ENCODE peak calls at places on chromosomes 5 and 9, in four cellular contexts. F is dorsolateral prefrontal cortex, L is psoas muscle, T is Calu3. X is an unnamed sample.

GRCh38 chr5:173825215-173825865 is 62.8 kb upstream of the CPEB4 start:
- DNase-seq in F (peak), L (peak), T (peak), X (no peak)

GRCh38 chr5:107296572-107296971 is 374.2 kb downstream of the EFNA5 start:
- DNase-seq in L (no peak), T (no peak), F (no peak), X (no peak)

GRCh38 chr5:123439616-123440153 is 16.5 kb upstream of the CEP120 start:
- DNase-seq in L (no peak), F (no peak), T (no peak), X (no peak)

GRCh38 chr9:124810513-124811355 is 33.8 kb downstream of the OLFML2A start:
- DNase-seq in L (no peak), F (no peak), T (peak), X (no peak)

GRCh38 chr9:103243553-103243952 is 248.4 kb downstream of the CYLC2 start:
- DNase-seq in T (no peak), F (no peak), L (no peak), X (no peak)

GRCh38 chr9:14309403-14309802 is 4.5 kb downstream of the NFIB start:
- DNase-seq in F (no peak), T (peak), L (no peak), X (no peak)

GRCh38 chr5:68834486-68834885 is 259.3 kb upstream of the SLC30A5 start:
- DNase-seq in L (peak), F (no peak), T (no peak), X (no peak)

GRCh38 chr9:124502711-124503702 is 4.2 kb downstream of the NR5A1 start:
- DNase-seq in T (no peak), L (no peak), F (no peak), X (no peak)

GRCh38 chr9:3410461-3410860 is 115.3 kb downstream of the RFX3 start:
- DNase-seq in L (no peak), F (no peak), T (no peak), X (no peak)

GRCh38 chr9:106298997-106299396 is 564.0 kb upstream of the ZNF462 start:
- DNase-seq in T (no peak), L (no peak), F (no peak), X (no peak)

GRCh38 chr5:133698259-133698554 is 85.9 kb upstream of the FSTL4 start:
- DNase-seq in L (no peak), T (no peak), F (no peak), X (no peak)

GRCh38 chr5:21774791-21775190 is 1078.4 kb downstream of the CDH12 start:
- DNase-seq in T (no peak), L (no peak), F (no peak), X (no peak)

GRCh38 chr5:56142620-56143431 is 90.3 kb downstream of the ANKRD55 start:
- DNase-seq in L (no peak), T (peak), F (no peak), X (no peak)

GRCh38 chr9:109444771-109445320 is 53.3 kb downstream of the PTPN3 start:
- DNase-seq in L (no peak), F (no peak), T (no peak), X (no peak)

GRCh38 chr5:93274291-93274690 is 306.7 kb downstream of the NR2F1-AS1 start:
- DNase-seq in L (no peak), T (no peak), F (no peak), X (no peak)

GRCh38 chr5:102767864-102768263 is 12.8 kb downstream of the PAM start:
- DNase-seq in F (no peak), L (no peak), T (no peak), X (no peak)

GRCh38 chr5:77012601-77013000 is 17.6 kb upstream of the AGGF1 start:
- DNase-seq in F (no peak), T (peak), L (no peak), X (no peak)

GRCh38 chr5:16888694-16889124 is 47.4 kb downstream of the MYO10 start:
- DNase-seq in L (no peak), F (no peak), T (peak), X (no peak)

GRCh38 chr9:89999534-90000370 is 394.9 kb downstream of the GADD45G start:
- DNase-seq in T (peak), L (peak), F (peak), X (peak)

GRCh38 chr5:174837919-174838902 is 113.8 kb downstream of the MSX2 start:
- DNase-seq in F (no peak), T (no peak), L (peak), X (no peak)

GRCh38 chr9:132042324-132042723 is 37.3 kb downstream of the MED27 start:
- DNase-seq in F (no peak), T (no peak), L (no peak), X (no peak)

GRCh38 chr5:172665049-172665541 is 24.0 kb downstream of the NEURL1B start:
- DNase-seq in F (no peak), L (no peak), T (no peak), X (no peak)

GRCh38 chr5:10632110-10632903 is 68.4 kb downstream of the ANKRD33B start:
- DNase-seq in F (no peak), T (no peak), L (peak), X (no peak)

GRCh38 chr5:150213530-150213929 is 23.7 kb downstream of the SLC6A7 start:
- DNase-seq in T (no peak), L (no peak), F (no peak), X (no peak)

GRCh38 chr5:72599519-72600400 is 92.5 kb upstream of the ZNF366 start:
- DNase-seq in F (no peak), L (no peak), T (no peak), X (no peak)

GRCh38 chr9:121992571-121993212 is 100.4 kb downstream of the TTLL11 start:
- DNase-seq in T (peak), L (peak), F (peak), X (peak)

DNA sequence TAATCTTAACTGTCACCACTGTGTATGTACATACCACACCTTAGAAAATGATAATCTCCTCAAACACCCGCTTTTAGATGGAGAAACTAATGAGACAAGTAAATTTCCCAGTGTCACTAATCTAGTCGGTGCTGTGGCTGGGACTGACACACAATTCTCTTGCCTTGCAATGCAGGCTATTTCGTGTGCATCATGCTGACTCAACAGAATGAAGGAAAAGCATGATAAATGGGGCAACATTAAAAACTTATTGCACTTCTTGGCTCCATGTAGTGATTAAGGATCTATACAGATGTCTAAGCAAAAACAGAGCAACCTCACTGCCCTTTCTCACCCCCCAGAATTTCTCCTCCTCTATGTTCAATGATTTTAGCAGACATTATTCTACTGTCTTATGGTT is 677.9 kb downstream of the DTWD2 start:
- DNase-seq in F (no peak), T (no peak), L (no peak), X (no peak)
- TF ChIP-seq CTCF in F (no peak), T (no peak), L (no peak), X (no peak)

DNA sequence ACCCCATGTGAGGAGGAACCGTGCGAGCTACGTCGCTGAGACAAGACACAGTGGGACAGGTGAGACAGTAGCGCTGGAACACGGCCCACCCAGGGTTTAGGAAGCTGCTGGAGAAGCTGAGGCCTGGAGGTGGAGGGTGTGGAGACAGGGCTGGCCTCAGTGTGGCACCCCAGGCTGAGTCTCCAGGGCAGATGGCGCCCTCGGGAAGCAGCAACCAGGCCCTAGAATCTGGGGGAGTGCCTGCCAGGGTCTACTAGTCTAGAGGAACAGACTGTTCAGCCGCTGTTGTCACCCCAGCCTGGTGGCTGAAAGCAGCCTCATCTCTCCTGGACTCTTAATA is 4.6 kb upstream of the TERT start:
- DNase-seq in T (no peak), L (no peak), F (no peak), X (peak)
- TF ChIP-seq CTCF in T (no peak), L (no peak), F (no peak), X (no peak)

GRCh38 chr5:63963080-63963735 is 963 bp upstream of the HTR1A start:
- DNase-seq in T (peak), L (no peak), F (peak), X (no peak)
- TF ChIP-seq CTCF in T (peak), L (peak), F (peak), X (no peak)

GRCh38 chr9:76988941-76989340 is 30.5 kb upstream of the FOXB2 start:
- DNase-seq in T (no peak), F (no peak), L (no peak), X (no peak)
- TF ChIP-seq CTCF in T (no peak), F (no peak), L (no peak), X (no peak)

DNA sequence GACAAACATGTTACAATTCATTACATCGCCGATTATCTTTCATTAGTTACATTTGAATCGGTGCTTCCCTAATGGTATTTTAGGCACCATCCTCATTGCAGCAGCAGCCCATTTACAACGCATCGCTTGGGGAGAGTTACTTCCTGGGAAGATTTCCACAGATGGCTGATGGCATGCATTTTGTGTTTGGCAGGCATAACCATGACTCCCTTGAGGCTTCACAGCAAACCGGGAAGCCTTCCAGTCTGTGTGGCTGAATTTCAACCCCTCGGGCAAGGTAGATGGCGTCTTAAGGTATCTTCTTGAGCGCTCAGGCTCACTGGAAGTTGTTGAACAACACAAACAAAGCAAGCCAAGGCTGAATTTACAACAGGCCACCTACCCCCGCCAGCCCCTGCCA is 1.6 kb upstream of the DNAH5 start:
- DNase-seq in F (peak), L (no peak), T (no peak), X (no peak)
- TF ChIP-seq CTCF in F (no peak), L (no peak), T (no peak), X (no peak)

GRCh38 chr9:136092741-136093140 is 2.3 kb downstream of the NACC2 start:
- DNase-seq in F (no peak), L (peak), T (no peak), X (no peak)
- TF ChIP-seq CTCF in F (no peak), L (no peak), T (no peak), X (no peak)

GRCh38 chr9:129469988-129470316 is 150.9 kb downstream of the C9orf50 start:
- DNase-seq in T (no peak), L (no peak), F (no peak), X (no peak)

GRCh38 chr9:129469188-129469987 is 151.5 kb downstream of the C9orf50 start:
- DNase-seq in T (no peak), F (no peak), L (no peak), X (no peak)

GRCh38 chr9:129465834-129466535 is 154.9 kb downstream of the C9orf50 start:
- DNase-seq in F (no peak), L (no peak), T (no peak), X (no peak)

GRCh38 chr9:129467004-129467588 is 153.8 kb downstream of the C9orf50 start:
- DNase-seq in L (peak), F (no peak), T (no peak), X (no peak)

GRCh38 chr9:129467739-129468666 is 152.9 kb downstream of the C9orf50 start:
- DNase-seq in F (no peak), T (no peak), L (no peak), X (no peak)
- TF ChIP-seq CTCF in F (no peak), T (no peak), L (no peak), X (no peak)